ENCODE peak calls at places on chromosomes 6 and 20, in nine cellular contexts. G, K, S, D, J, L, Q, X and U are unnamed samples. For H3K27me3 and H3K36me3, the result is how much of the 10 kb centered on the place peaks cover.

GRCh38 chr20:41213150-41213820 is 75.9 kb downstream of the PLCG1 start:
- DNase-seq in L (no peak), G (no peak), D (no peak), Q (no peak), X (no peak), K (peak), J (peak), S (no peak), U (no peak)

GRCh38 chr6:36224918-36225461 is 28.4 kb downstream of the BRPF3 start:
- DNase-seq in D (no peak), X (no peak), Q (no peak), K (no peak), S (no peak), G (no peak), L (peak), J (no peak), U (no peak)

GRCh38 chr6:144216668-144217218 is 66.4 kb downstream of the STX11 start:
- DNase-seq in S (no peak), Q (peak), X (no peak), J (no peak), D (peak), G (no peak), L (no peak), K (no peak), U (no peak)

GRCh38 chr6:134288538-134289203 is 29.2 kb downstream of the SGK1 start:
- DNase-seq in J (peak), D (no peak), X (no peak), S (no peak), Q (no peak), G (no peak), K (no peak), L (no peak), U (peak)

GRCh38 chr20:58209652-58210397 is 18.6 kb downstream of the ANKRD60 start:
- DNase-seq in L (peak), D (peak), S (peak), G (peak), J (peak), K (peak), Q (peak), X (peak), U (no peak)

GRCh38 chr6:89375427-89375868 is 22.9 kb upstream of the UBE2J1 start:
- DNase-seq in D (peak), X (no peak), K (peak), L (peak), G (peak), S (no peak), J (no peak), Q (no peak), U (peak)

GRCh38 chr6:148225871-148226270 is 116.8 kb upstream of the SASH1 start:
- DNase-seq in D (no peak), X (no peak), K (no peak), L (no peak), Q (no peak), G (no peak), J (no peak), S (no peak), U (no peak)

GRCh38 chr6:6696867-6697531 is 108.5 kb downstream of the LY86 start:
- DNase-seq in J (peak), Q (peak), S (peak), X (peak), G (peak), D (no peak), K (peak), L (peak), U (no peak)

GRCh38 chr6:167349816-167350215 is 24.9 kb downstream of the TTLL2 start:
- DNase-seq in J (no peak), L (no peak), D (no peak), K (no peak), S (no peak), Q (no peak), X (no peak), G (no peak), U (no peak)

GRCh38 chr6:6803180-6803978 is 214.9 kb downstream of the LY86 start:
- DNase-seq in K (no peak), L (peak), X (peak), D (no peak), J (no peak), Q (no peak), G (no peak), S (no peak), U (peak)

GRCh38 chr6:64984947-64985346 is 722.1 kb downstream of the EYS start:
- DNase-seq in G (no peak), Q (no peak), J (no peak), L (no peak), S (no peak), K (no peak), X (no peak), D (no peak), U (no peak)

GRCh38 chr6:22079788-22080187 is 217.0 kb downstream of the PRL start:
- DNase-seq in D (no peak), Q (no peak), J (no peak), G (no peak), S (peak), L (no peak), K (no peak), X (no peak), U (no peak)

GRCh38 chr20:17875981-17876385 is 92.6 kb downstream of the SNX5 start:
- DNase-seq in G (no peak), X (no peak), J (no peak), L (no peak), S (no peak), K (no peak), Q (no peak), D (no peak), U (no peak)

GRCh38 chr20:11849270-11849920 is 68.3 kb upstream of the BTBD3 start:
- DNase-seq in G (no peak), D (no peak), J (peak), Q (no peak), K (no peak), X (no peak), S (no peak), L (no peak), U (no peak)

GRCh38 chr20:37257993-37258392 is 3.6 kb downstream of the GHRH start:
- DNase-seq in S (no peak), X (no peak), L (no peak), D (no peak), Q (peak), G (no peak), K (no peak), J (no peak), U (no peak)
- H3K27me3 ChIP-seq in S (under half), X (under half), L (under half), D (under half), Q (under half), G (under half), K (half or more), J (half or more), U (under half)

GRCh38 chr20:4894981-4895381 is 106.3 kb downstream of the SLC23A2 start:
- DNase-seq in D (no peak), K (no peak), S (peak), Q (no peak), L (no peak), G (no peak), J (no peak), X (no peak), U (no peak)

GRCh38 chr20:4891364-4891763 is 109.9 kb downstream of the SLC23A2 start:
- DNase-seq in D (no peak), S (no peak), Q (no peak), J (no peak), L (no peak), G (no peak), K (no peak), X (no peak), U (no peak)

GRCh38 chr20:4894409-4894808 is 106.9 kb downstream of the SLC23A2 start:
- DNase-seq in D (no peak), K (no peak), X (no peak), J (no peak), Q (no peak), G (no peak), S (peak), L (no peak), U (no peak)

GRCh38 chr20:4891997-4892396 is 109.3 kb downstream of the SLC23A2 start:
- DNase-seq in G (no peak), K (no peak), J (no peak), Q (no peak), S (no peak), X (no peak), D (no peak), L (no peak), U (no peak)

GRCh38 chr20:4893709-4894108 is 107.6 kb downstream of the SLC23A2 start:
- DNase-seq in D (no peak), G (no peak), X (no peak), J (no peak), S (no peak), L (no peak), Q (no peak), K (no peak), U (no peak)
- H3K36me3 ChIP-seq in D (under half), G (under half), X (under half), J (under half), S (under half), L (under half), Q (under half), K (under half), U (under half)

DNA sequence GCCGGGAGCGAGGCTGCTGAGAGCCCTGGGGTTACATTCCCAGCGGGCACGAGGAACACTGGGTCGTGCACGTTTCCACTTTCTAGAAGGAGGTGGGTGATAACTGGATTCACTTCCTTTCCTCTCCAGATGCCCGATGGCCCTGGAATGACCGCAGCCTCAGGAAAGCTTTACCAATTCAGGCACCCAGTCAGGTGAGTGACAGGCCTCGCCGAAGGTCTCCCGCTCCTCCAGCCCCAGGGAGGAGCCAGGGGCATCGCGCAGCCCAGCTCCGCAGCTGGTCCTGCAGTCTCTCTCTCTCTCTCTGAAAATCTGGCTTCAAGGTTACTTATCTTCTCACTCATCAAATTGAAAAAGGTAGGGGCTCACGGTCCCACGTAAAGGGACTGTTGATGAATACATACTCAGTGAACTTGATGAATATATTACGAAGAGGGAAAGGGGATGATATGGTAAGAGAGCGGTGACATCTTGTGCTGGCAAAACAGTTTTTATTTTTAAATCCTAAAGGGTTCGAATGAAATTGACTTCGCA is 875 bp downstream of the RIPPLY2 start:
- DNase-seq in G (no peak), S (no peak), Q (no peak), K (no peak), D (no peak), L (no peak), J (no peak), X (no peak), U (no peak)
- H3K4me3 ChIP-seq in G (no peak), S (peak), Q (no peak), K (peak), D (no peak), L (no peak), J (peak), X (no peak), U (peak)

DNA sequence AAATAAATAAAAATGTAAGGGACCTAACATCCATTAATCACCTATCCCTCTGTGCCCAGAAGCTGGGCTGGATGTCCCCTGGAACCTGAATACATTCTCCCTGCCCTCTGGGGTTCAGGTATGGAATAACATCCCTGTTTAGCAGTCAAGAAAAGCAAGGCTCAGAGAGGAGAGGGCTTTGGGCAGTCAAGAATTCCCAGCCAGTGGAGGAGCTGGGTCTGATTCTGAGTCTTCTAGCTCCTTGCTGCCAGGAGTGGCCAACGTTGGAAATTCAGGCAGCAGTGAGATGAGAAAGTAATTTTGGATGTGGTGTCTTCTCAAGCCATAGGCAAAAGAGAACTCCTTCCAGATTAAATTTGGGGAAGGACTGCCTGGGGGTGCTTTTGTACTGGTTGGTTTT is 42.6 kb upstream of the ZNFX1 start:
- DNase-seq in D (no peak), K (no peak), Q (no peak), X (peak), S (no peak), J (peak), L (peak), G (no peak), U (no peak)
- H3K27me3 ChIP-seq in D (under half), K (half or more), Q (under half), X (under half), S (under half), J (half or more), L (under half), G (under half), U (under half)

DNA sequence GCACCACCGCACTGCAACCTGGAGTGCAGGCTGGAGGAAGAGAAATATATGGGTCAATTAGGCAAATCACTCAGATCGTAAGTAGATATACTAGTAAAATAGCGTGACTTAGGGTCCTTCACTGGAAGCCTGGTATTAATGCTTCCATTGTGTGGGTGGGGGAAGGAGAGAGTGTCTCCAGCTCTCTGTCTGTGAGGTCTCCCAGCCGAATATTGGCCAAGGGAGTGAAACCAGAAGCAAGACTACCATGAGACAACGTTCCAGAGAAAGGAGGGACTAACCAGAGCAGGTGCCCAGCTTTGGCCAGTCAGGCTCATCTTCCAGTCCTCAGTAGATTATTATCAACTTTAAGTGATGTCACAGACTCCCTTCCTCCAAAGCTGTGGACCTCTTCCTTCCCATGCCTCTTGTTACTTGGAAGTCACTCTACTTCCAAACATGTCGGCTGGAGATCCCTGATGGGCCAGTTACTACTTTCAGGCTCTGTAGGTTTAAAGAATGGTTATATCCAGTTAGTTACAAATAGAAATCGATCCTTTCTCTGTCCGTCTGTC is 28.8 kb downstream of the MTHFD1L start:
- DNase-seq in K (no peak), S (peak), J (no peak), G (no peak), X (no peak), L (no peak), D (no peak), Q (no peak), U (no peak)
- H3K36me3 ChIP-seq in K (under half), S (under half), J (under half), G (under half), X (under half), L (under half), D (under half), Q (under half), U (under half)

DNA sequence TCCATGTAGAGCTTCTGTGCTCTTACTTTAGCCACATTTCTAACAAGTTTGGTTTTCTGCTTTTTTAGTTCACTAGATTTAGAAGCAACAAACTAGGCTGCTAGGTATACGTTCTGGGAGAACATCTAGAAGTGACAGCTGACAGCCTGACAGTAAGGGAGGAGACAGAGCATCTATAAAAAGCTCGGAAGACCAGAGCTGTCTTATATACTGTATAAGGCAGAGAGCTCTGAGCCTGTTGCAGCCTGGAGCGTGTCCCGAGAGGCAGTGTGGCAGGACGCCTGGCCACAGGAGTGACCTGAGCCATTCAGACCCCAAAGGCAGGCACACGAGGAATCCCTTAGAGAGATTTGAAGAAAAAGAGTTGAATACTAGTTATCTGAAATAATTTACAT is 24.6 kb downstream of the PPP1R14C start:
- DNase-seq in X (no peak), G (no peak), K (peak), J (no peak), L (no peak), S (no peak), Q (no peak), D (no peak), U (no peak)
- H3K4me3 ChIP-seq in X (no peak), G (no peak), K (peak), J (no peak), L (no peak), S (no peak), Q (no peak), D (no peak), U (no peak)

DNA sequence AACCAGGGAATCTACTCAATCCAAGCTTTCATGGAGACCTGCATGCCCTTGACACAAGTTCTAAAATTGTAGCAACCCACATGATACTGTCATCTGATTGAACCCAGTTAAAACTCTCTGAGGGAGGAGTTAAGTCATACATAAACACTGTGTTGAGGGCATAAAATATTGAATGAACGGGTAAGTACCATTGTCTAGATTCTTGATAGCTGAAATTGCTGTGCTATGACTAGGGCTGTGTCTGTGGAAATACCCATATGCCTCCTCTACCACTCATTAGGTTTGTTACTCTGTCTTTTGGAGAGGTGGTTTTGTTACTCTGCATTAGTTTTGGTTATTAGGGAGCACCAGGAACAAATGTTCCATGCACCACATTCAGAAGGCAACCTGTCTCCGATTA is 7.6 kb downstream of the ENPP4 start:
- DNase-seq in X (no peak), L (no peak), G (no peak), D (no peak), Q (no peak), K (no peak), J (no peak), S (no peak), U (no peak)
- H3K27me3 ChIP-seq in X (under half), L (under half), G (under half), D (under half), Q (under half), K (under half), J (under half), S (under half), U (under half)

GRCh38 chr6:18550119-18550518 is 163.0 kb downstream of the RNF144B start:
- DNase-seq in Q (no peak), L (no peak), G (no peak), K (no peak), S (no peak), D (no peak), X (no peak), J (no peak), U (no peak)

GRCh38 chr6:18545726-18546125 is 158.6 kb downstream of the RNF144B start:
- DNase-seq in K (no peak), S (no peak), G (no peak), X (no peak), D (no peak), Q (no peak), L (no peak), J (no peak), U (no peak)

GRCh38 chr6:18555750-18556149 is 168.6 kb downstream of the RNF144B start:
- DNase-seq in Q (no peak), J (no peak), X (no peak), G (no peak), S (no peak), K (no peak), D (no peak), L (no peak), U (no peak)

GRCh38 chr6:18551228-18551627 is 164.1 kb downstream of the RNF144B start:
- DNase-seq in S (no peak), Q (no peak), X (no peak), K (no peak), J (peak), D (no peak), G (no peak), L (no peak), U (peak)
- H3K36me3 ChIP-seq in S (under half), Q (under half), X (under half), K (under half), J (under half), D (under half), G (under half), L (under half), U (under half)

GRCh38 chr6:140138311-140138994 is 764.0 kb upstream of the CITED2 start:
- DNase-seq in K (no peak), L (no peak), J (no peak), X (no peak), D (no peak), S (no peak), G (no peak), Q (no peak), U (no peak)

GRCh38 chr6:140140891-140141290 is 766.4 kb upstream of the CITED2 start:
- DNase-seq in J (no peak), K (no peak), Q (no peak), G (no peak), L (no peak), D (no peak), X (no peak), S (no peak), U (no peak)
- H3K4me3 ChIP-seq in J (no peak), K (no peak), Q (no peak), G (no peak), L (no peak), D (no peak), X (no peak), S (no peak), U (no peak)

GRCh38 chr6:33991610-33992009 is 154.3 kb downstream of the GRM4 start:
- DNase-seq in J (no peak), L (no peak), D (no peak), K (no peak), S (no peak), X (no peak), Q (no peak), G (no peak), U (no peak)
- H3K27me3 ChIP-seq in J (half or more), L (half or more), D (under half), K (half or more), S (under half), X (under half), Q (under half), G (under half), U (under half)